ENCODE peak calls at places on chromosomes 11 and 22, in six cellular contexts. X is pancreas, W is lower lobe of right lung, Z is sigmoid colon, F is IMR-90, A is transverse colon. R is an unnamed sample.

GRCh38 chr11:113840932-113841664 is 34.3 kb downstream of the USP28 start:
- DNase-seq in X (no peak), W (no peak), Z (no peak), F (no peak), A (no peak), R (no peak)

GRCh38 chr11:69207165-69207889 is 51.6 kb downstream of the SMIM38 start:
- DNase-seq in X (no peak), W (peak; percentile 69), Z (no peak), F (no peak), A (no peak), R (no peak)

GRCh38 chr22:46936378-46936916 is 174.0 kb downstream of the TBC1D22A start:
- DNase-seq in X (no peak), W (no peak), Z (no peak), F (no peak), A (no peak), R (no peak)

GRCh38 chr11:128260398-128260797 is 327.0 kb downstream of the ETS1 start:
- DNase-seq in X (no peak), W (no peak), Z (no peak), F (no peak), A (no peak), R (no peak)

GRCh38 chr22:18988958-18989357 is 52.9 kb upstream of the PRODH start:
- DNase-seq in X (no peak), W (no peak), Z (no peak), F (no peak), A (no peak), R (no peak)

GRCh38 chr11:62444271-62444833 is 25.5 kb downstream of the SCGB1A1 start:
- DNase-seq in X (peak; percentile 31), W (peak; percentile 69), Z (peak; percentile 92), F (peak; percentile 75), A (peak; percentile 65), R (peak; percentile 70)

GRCh38 chr11:104700609-104701008 is 197.7 kb downstream of the CASP12 start:
- DNase-seq in X (no peak), W (no peak), Z (no peak), F (peak; percentile 84), A (no peak), R (no peak)

GRCh38 chr11:14789879-14790484 is 102.0 kb downstream of the CYP2R1 start:
- DNase-seq in X (no peak), W (no peak), Z (no peak), F (peak; percentile 28), A (no peak), R (no peak)

GRCh38 chr22:37567991-37568390 is 7.7 kb downstream of the CDC42EP1 start:
- DNase-seq in X (peak; percentile 48), W (no peak), Z (no peak), F (no peak), A (no peak), R (no peak)

GRCh38 chr22:39894554-39895092 is 1.1 kb upstream of the ENTHD1 start:
- DNase-seq in X (no peak), W (no peak), Z (no peak), F (no peak), A (no peak), R (no peak)

GRCh38 chr11:20355221-20356219 is 8.0 kb upstream of the HTATIP2 start:
- DNase-seq in X (peak; percentile 43), W (no peak), Z (no peak), F (peak; percentile 58), A (peak; percentile 51), R (peak; percentile 32)

GRCh38 chr11:74678041-74678440 is 53.2 kb downstream of the CHRDL2 start:
- DNase-seq in X (no peak), W (no peak), Z (no peak), F (no peak), A (no peak), R (no peak)

GRCh38 chr22:49955581-49956417 is 4.8 kb upstream of the PIM3 start:
- DNase-seq in X (no peak), W (no peak), Z (peak; percentile 53), F (no peak), A (peak; percentile 6), R (no peak)

GRCh38 chr22:38572065-38572464 is 2.1 kb upstream of the DMC1 start:
- DNase-seq in X (peak; percentile 35), W (no peak), Z (no peak), F (peak; percentile 62), A (peak; percentile 26), R (no peak)

GRCh38 chr11:16606784-16607674 is 131.4 kb upstream of the C11orf58 start:
- DNase-seq in X (peak; percentile 56), W (peak; percentile 55), Z (peak; percentile 67), F (peak; percentile 41), A (peak; percentile 16), R (no peak)

GRCh38 chr11:86202013-86202336 is 42.6 kb upstream of the EED start:
- DNase-seq in X (no peak), W (no peak), Z (no peak), F (no peak), A (no peak), R (no peak)

GRCh38 chr11:82384308-82384707 is 349.4 kb downstream of the FAM181B start:
- DNase-seq in X (no peak), W (no peak), Z (no peak), F (no peak), A (no peak), R (no peak)

GRCh38 chr11:19646921-19647320 is 65.7 kb upstream of the NAV2 start:
- DNase-seq in X (no peak), W (no peak), Z (no peak), F (peak; percentile 93), A (no peak), R (no peak)

GRCh38 chr11:72191961-72192381 is at the start of gene FOLR1:
- DNase-seq in X (no peak), W (peak; percentile 75), Z (no peak), F (no peak), A (no peak), R (no peak)

GRCh38 chr22:40022536-40023225 is 27.9 kb downstream of the FAM83F start:
- DNase-seq in X (no peak), W (no peak), Z (no peak), F (no peak), A (no peak), R (no peak)

GRCh38 chr11:85718991-85719807 is 33.2 kb upstream of the CCDC89 start:
- DNase-seq in X (peak; percentile 15), W (no peak), Z (peak; percentile 66), F (peak; percentile 100), A (no peak), R (peak; percentile 65)

GRCh38 chr11:86916330-86916729 is 38.9 kb downstream of the FZD4 start:
- DNase-seq in X (no peak), W (no peak), Z (no peak), F (peak; percentile 76), A (no peak), R (no peak)

GRCh38 chr11:86176165-86176884 is 68.2 kb upstream of the EED start:
- DNase-seq in X (no peak), W (no peak), Z (no peak), F (peak; percentile 52), A (no peak), R (no peak)

DNA sequence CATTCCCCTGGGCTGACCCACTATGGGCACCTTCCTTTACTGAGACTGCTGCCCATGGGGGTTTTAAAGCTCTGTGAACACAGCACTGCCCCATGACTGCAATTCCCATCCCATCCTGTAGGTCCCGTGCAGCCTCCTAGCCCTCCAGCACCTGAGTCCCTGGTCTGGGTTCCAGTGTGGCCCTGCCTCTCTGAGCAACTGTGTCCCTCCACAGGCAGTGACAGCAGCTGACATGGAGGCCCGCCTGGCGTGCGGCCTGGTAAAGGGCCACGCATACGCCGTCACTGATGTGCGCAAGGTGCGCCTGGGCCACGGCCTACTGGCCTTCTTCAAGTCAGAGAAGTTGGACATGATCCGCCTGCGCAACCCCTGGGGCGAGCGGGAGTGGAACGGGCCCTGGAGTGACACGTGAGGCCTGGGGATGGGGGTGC is 12.6 kb downstream of the OMP start:
- DNase-seq in X (no peak), W (no peak), Z (no peak), F (no peak), A (no peak), R (no peak)
- TF ChIP-seq CTCF in X (no peak), W (no peak), Z (no peak), F (no peak), A (no peak), R (no peak)

DNA sequence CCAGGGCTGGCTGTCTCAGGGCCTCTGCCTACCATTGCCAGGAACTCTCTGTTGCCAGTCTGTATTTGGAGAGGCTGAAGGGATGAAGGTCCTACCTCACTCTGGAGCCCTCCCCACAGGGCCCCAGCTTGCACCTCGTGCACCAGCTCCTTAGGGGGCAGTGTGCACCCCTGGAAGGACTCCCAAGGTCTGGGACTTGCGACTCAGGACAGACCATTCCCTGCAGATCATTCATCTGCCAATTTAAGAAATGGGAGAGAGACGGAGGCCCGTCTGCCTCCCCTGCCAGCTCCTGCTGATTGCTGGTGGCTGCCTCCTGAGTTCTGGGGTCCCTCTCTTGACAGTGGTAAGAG is 27.5 kb upstream of the MALAT1 start:
- DNase-seq in X (peak; percentile 84), W (peak; percentile 85), Z (peak; percentile 95), F (peak; percentile 79), A (peak; percentile 78), R (peak; percentile 61)
- H3K4me3 ChIP-seq in X (no peak overlapping the region), W (peak overlapping the region; percentile 28), Z (peak overlapping the region; percentile 28), F (peak overlapping the region; percentile 13), A (peak overlapping the region; percentile 7), R (peak overlapping the region; percentile 48)

GRCh38 chr11:8229299-8230177 is 34.1 kb downstream of the LMO1 start:
- DNase-seq in X (peak; percentile 87), W (peak; percentile 41), Z (no peak), F (no peak), A (peak; percentile 68), R (no peak)

GRCh38 chr11:8232414-8232813 is 31.3 kb downstream of the LMO1 start:
- DNase-seq in X (no peak), W (peak; percentile 6), Z (no peak), F (no peak), A (no peak), R (no peak)

GRCh38 chr11:8230921-8231847 is 32.5 kb downstream of the LMO1 start:
- DNase-seq in X (no peak), W (peak; percentile 26), Z (no peak), F (no peak), A (no peak), R (no peak)

GRCh38 chr11:8231979-8232378 is 31.7 kb downstream of the LMO1 start:
- DNase-seq in X (no peak), W (peak; percentile 29), Z (no peak), F (no peak), A (no peak), R (no peak)

DNA sequence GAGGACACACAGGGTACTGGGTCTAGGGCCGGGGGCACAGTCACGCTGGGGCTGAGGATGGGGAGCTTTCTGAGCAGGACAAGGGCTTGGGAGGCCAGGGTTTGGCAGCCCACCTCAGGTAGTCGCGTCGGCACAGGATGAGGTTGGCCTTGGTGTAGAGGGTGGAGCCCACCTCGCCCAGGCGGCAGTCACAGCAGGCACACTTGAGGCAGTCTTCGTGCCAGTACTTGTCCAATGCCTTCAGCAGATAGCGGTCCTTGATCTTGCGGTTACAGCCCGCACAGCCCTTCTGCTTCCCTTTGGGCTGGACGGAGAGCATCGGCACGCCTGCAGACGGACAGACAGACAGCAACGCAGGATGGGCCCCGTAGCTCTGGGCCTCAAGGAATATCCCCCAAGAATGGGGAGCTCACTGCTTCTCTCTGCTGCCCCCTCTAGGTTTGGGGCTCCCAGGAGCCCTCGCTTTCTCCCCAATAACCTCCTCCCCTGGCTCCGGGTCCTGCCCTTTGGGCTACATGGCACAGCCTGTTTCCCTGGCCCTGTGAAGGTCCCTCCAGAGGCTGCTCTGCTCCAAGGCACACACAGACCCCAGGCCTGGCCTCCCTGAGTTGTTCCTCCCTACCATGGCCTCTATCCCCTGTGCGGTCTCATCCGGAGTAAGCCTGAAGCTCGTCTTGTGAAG is 33.4 kb downstream of the LMO1 start:
- DNase-seq in X (no peak), W (peak; percentile 30), Z (no peak), F (no peak), A (no peak), R (peak; percentile 27)
- H3K27me3 ChIP-seq in X (no peaks in the 10 kb centered on the region), W (no peaks in the 10 kb centered on the region), Z (peaks cover 5% of the 10 kb centered on the region), F (peaks cover 15% of the 10 kb centered on the region), A (no peaks in the 10 kb centered on the region), R (no peaks in the 10 kb centered on the region)

GRCh38 chr11:130666781-130667251 is 218.4 kb downstream of the ADAMTS15 start:
- DNase-seq in X (no peak), W (no peak), Z (no peak), F (peak; percentile 51), A (no peak), R (no peak)
- TF ChIP-seq CTCF in X (no peak), W (no peak), Z (no peak), F (peak; percentile 38), A (no peak), R (peak; percentile 53)

R was measured in dorsolateral prefrontal cortex.